ENCODE peak calls at places on chromosomes 6 and 20, in ten cellular contexts. One of them, this sample, is unnamed.

GRCh38 chr6:110944681-110945151 is 13.8 kb upstream of the GTF3C6 start:
- DNase-seq in SK-N-SH: no peak
- DNase-seq in AG04449: peak
- DNase-seq in hepatocyte: no peak
- DNase-seq in heart right ventricle: no peak
- DNase-seq in lower lobe of right lung: no peak
- DNase-seq in heart left ventricle: no peak
- DNase-seq in AG09309: peak
- DNase-seq in GM12865: peak
- DNase-seq in ascending aorta: no peak
- DNase-seq in this sample: peak

GRCh38 chr6:13302751-13303667 is 25.3 kb downstream of the TBC1D7 start:
- DNase-seq in heart right ventricle: peak
- DNase-seq in hepatocyte: peak
- DNase-seq in ascending aorta: peak
- DNase-seq in AG04449: peak
- DNase-seq in AG09309: peak
- DNase-seq in heart left ventricle: peak
- DNase-seq in lower lobe of right lung: peak
- DNase-seq in GM12865: peak
- DNase-seq in SK-N-SH: no peak
- DNase-seq in this sample: peak

GRCh38 chr6:11636121-11636520 is 98.6 kb downstream of the TMEM170B start:
- DNase-seq in SK-N-SH: no peak
- DNase-seq in lower lobe of right lung: no peak
- DNase-seq in AG09309: no peak
- DNase-seq in AG04449: no peak
- DNase-seq in ascending aorta: no peak
- DNase-seq in heart left ventricle: no peak
- DNase-seq in GM12865: no peak
- DNase-seq in hepatocyte: no peak
- DNase-seq in heart right ventricle: no peak
- DNase-seq in this sample: no peak

GRCh38 chr6:12761376-12762115 is 45.0 kb downstream of the PHACTR1 start:
- DNase-seq in SK-N-SH: no peak
- DNase-seq in heart left ventricle: no peak
- DNase-seq in lower lobe of right lung: no peak
- DNase-seq in GM12865: no peak
- DNase-seq in hepatocyte: no peak
- DNase-seq in ascending aorta: no peak
- DNase-seq in AG09309: peak
- DNase-seq in AG04449: peak
- DNase-seq in heart right ventricle: no peak
- DNase-seq in this sample: no peak

GRCh38 chr6:159691963-159692287 is 1.1 kb downstream of the SOD2 start:
- DNase-seq in lower lobe of right lung: no peak
- DNase-seq in hepatocyte: no peak
- DNase-seq in SK-N-SH: no peak
- DNase-seq in GM12865: peak
- DNase-seq in AG09309: no peak
- DNase-seq in ascending aorta: no peak
- DNase-seq in heart left ventricle: no peak
- DNase-seq in heart right ventricle: no peak
- DNase-seq in AG04449: no peak
- DNase-seq in this sample: no peak

GRCh38 chr20:43241057-43241702 is 51.5 kb upstream of the PTPRT start:
- DNase-seq in AG04449: no peak
- DNase-seq in heart right ventricle: no peak
- DNase-seq in GM12865: no peak
- DNase-seq in hepatocyte: no peak
- DNase-seq in lower lobe of right lung: no peak
- DNase-seq in heart left ventricle: no peak
- DNase-seq in ascending aorta: no peak
- DNase-seq in AG09309: no peak
- DNase-seq in SK-N-SH: no peak
- DNase-seq in this sample: no peak

GRCh38 chr6:45351076-45351475 is 22.9 kb downstream of the RUNX2 start:
- DNase-seq in AG04449: no peak
- DNase-seq in heart right ventricle: no peak
- DNase-seq in SK-N-SH: no peak
- DNase-seq in ascending aorta: no peak
- DNase-seq in lower lobe of right lung: no peak
- DNase-seq in AG09309: no peak
- DNase-seq in GM12865: no peak
- DNase-seq in hepatocyte: no peak
- DNase-seq in heart left ventricle: no peak
- DNase-seq in this sample: no peak

GRCh38 chr20:62766716-62767115 is 29.6 kb upstream of the MRGBP start:
- DNase-seq in ascending aorta: no peak
- DNase-seq in heart right ventricle: no peak
- DNase-seq in GM12865: no peak
- DNase-seq in AG04449: no peak
- DNase-seq in hepatocyte: no peak
- DNase-seq in SK-N-SH: no peak
- DNase-seq in AG09309: no peak
- DNase-seq in heart left ventricle: no peak
- DNase-seq in lower lobe of right lung: peak
- DNase-seq in this sample: no peak

GRCh38 chr20:37293301-37293943 is 4.0 kb downstream of the MANBAL start:
- DNase-seq in AG09309: no peak
- DNase-seq in GM12865: no peak
- DNase-seq in AG04449: no peak
- DNase-seq in heart left ventricle: no peak
- DNase-seq in hepatocyte: no peak
- DNase-seq in lower lobe of right lung: no peak
- DNase-seq in SK-N-SH: no peak
- DNase-seq in ascending aorta: no peak
- DNase-seq in heart right ventricle: no peak
- DNase-seq in this sample: no peak

GRCh38 chr20:37295595-37295994 is 6.1 kb downstream of the MANBAL start:
- DNase-seq in SK-N-SH: no peak
- DNase-seq in lower lobe of right lung: no peak
- DNase-seq in GM12865: no peak
- DNase-seq in heart right ventricle: no peak
- DNase-seq in heart left ventricle: no peak
- DNase-seq in AG04449: no peak
- DNase-seq in hepatocyte: no peak
- DNase-seq in ascending aorta: no peak
- DNase-seq in AG09309: no peak
- DNase-seq in this sample: no peak

GRCh38 chr20:37295001-37295400 is 5.5 kb downstream of the MANBAL start:
- DNase-seq in heart right ventricle: no peak
- DNase-seq in ascending aorta: no peak
- DNase-seq in AG04449: peak
- DNase-seq in SK-N-SH: no peak
- DNase-seq in lower lobe of right lung: no peak
- DNase-seq in hepatocyte: peak
- DNase-seq in heart left ventricle: no peak
- DNase-seq in AG09309: peak
- DNase-seq in GM12865: peak
- DNase-seq in this sample: peak

GRCh38 chr20:37296371-37296770 is 6.9 kb downstream of the MANBAL start:
- DNase-seq in heart left ventricle: no peak
- DNase-seq in GM12865: no peak
- DNase-seq in hepatocyte: no peak
- DNase-seq in lower lobe of right lung: no peak
- DNase-seq in AG09309: no peak
- DNase-seq in AG04449: no peak
- DNase-seq in ascending aorta: no peak
- DNase-seq in SK-N-SH: no peak
- DNase-seq in heart right ventricle: no peak
- DNase-seq in this sample: no peak

GRCh38 chr20:37294262-37294981 is 5.0 kb downstream of the MANBAL start:
- DNase-seq in AG09309: no peak
- DNase-seq in SK-N-SH: no peak
- DNase-seq in heart left ventricle: no peak
- DNase-seq in ascending aorta: no peak
- DNase-seq in GM12865: no peak
- DNase-seq in heart right ventricle: no peak
- DNase-seq in AG04449: no peak
- DNase-seq in hepatocyte: no peak
- DNase-seq in lower lobe of right lung: no peak
- DNase-seq in this sample: no peak
- TF ChIP-seq CTCF in AG09309: no peak
- TF ChIP-seq CTCF in SK-N-SH: no peak
- TF ChIP-seq CTCF in heart left ventricle: no peak
- TF ChIP-seq CTCF in ascending aorta: no peak
- TF ChIP-seq CTCF in GM12865: no peak
- TF ChIP-seq CTCF in heart right ventricle: no peak
- TF ChIP-seq CTCF in AG04449: no peak
- TF ChIP-seq CTCF in hepatocyte: no peak
- TF ChIP-seq CTCF in lower lobe of right lung: no peak
- TF ChIP-seq CTCF in this sample: no peak

DNA sequence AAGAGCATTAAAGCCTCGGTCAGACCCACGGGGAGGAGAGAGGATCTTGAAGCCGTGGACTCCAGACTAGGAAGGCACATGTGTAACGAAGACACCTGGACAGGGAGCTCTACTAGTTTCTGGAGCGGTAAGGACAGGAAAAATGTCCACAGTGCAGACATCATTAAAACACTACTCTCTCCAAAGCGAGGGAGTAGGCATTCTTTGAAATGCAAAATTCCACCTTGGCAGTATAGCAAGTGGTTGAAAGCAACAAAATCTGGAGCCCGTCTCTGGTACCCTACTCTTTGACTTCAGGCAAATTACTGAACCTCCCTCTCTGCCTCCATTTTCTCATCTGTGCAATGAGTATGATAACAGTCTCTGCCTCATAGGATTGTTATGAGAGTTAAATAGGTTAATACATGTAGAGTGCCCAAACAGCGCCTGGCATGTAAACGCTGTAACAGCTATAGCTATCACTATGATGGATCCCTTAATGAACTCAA is 408 bp upstream of the CRIP3 start:
- DNase-seq in lower lobe of right lung: no peak
- DNase-seq in heart left ventricle: no peak
- DNase-seq in AG04449: no peak
- DNase-seq in GM12865: no peak
- DNase-seq in AG09309: no peak
- DNase-seq in heart right ventricle: no peak
- DNase-seq in SK-N-SH: no peak
- DNase-seq in hepatocyte: no peak
- DNase-seq in ascending aorta: no peak
- DNase-seq in this sample: no peak
- H3K4me3 ChIP-seq in lower lobe of right lung: peak
- H3K4me3 ChIP-seq in heart left ventricle: peak
- H3K4me3 ChIP-seq in AG04449: peak
- H3K4me3 ChIP-seq in GM12865: peak
- H3K4me3 ChIP-seq in AG09309: no peak
- H3K4me3 ChIP-seq in heart right ventricle: peak
- H3K4me3 ChIP-seq in SK-N-SH: no peak
- H3K4me3 ChIP-seq in hepatocyte: peak
- H3K4me3 ChIP-seq in ascending aorta: peak
- H3K4me3 ChIP-seq in this sample: no peak

GRCh38 chr6:32883789-32884188 is 29.8 kb downstream of the PSMB9 start:
- DNase-seq in hepatocyte: peak
- DNase-seq in SK-N-SH: no peak
- DNase-seq in lower lobe of right lung: peak
- DNase-seq in ascending aorta: peak
- DNase-seq in heart left ventricle: peak
- DNase-seq in AG04449: no peak
- DNase-seq in AG09309: peak
- DNase-seq in heart right ventricle: peak
- DNase-seq in GM12865: no peak
- DNase-seq in this sample: no peak

GRCh38 chr6:32882879-32883250 is 28.9 kb downstream of the PSMB9 start:
- DNase-seq in AG09309: no peak
- DNase-seq in heart right ventricle: no peak
- DNase-seq in ascending aorta: no peak
- DNase-seq in SK-N-SH: no peak
- DNase-seq in hepatocyte: no peak
- DNase-seq in AG04449: no peak
- DNase-seq in lower lobe of right lung: no peak
- DNase-seq in GM12865: no peak
- DNase-seq in heart left ventricle: no peak
- DNase-seq in this sample: peak

GRCh38 chr6:32888576-32888975 is 34.6 kb downstream of the PSMB9 start:
- DNase-seq in heart right ventricle: no peak
- DNase-seq in ascending aorta: no peak
- DNase-seq in heart left ventricle: no peak
- DNase-seq in AG04449: no peak
- DNase-seq in SK-N-SH: no peak
- DNase-seq in lower lobe of right lung: no peak
- DNase-seq in hepatocyte: no peak
- DNase-seq in AG09309: no peak
- DNase-seq in GM12865: no peak
- DNase-seq in this sample: no peak

GRCh38 chr6:32886674-32887383 is 32.8 kb downstream of the PSMB9 start:
- DNase-seq in AG04449: peak
- DNase-seq in hepatocyte: no peak
- DNase-seq in heart right ventricle: peak
- DNase-seq in SK-N-SH: no peak
- DNase-seq in ascending aorta: no peak
- DNase-seq in GM12865: no peak
- DNase-seq in heart left ventricle: no peak
- DNase-seq in AG09309: peak
- DNase-seq in lower lobe of right lung: no peak
- DNase-seq in this sample: peak

DNA sequence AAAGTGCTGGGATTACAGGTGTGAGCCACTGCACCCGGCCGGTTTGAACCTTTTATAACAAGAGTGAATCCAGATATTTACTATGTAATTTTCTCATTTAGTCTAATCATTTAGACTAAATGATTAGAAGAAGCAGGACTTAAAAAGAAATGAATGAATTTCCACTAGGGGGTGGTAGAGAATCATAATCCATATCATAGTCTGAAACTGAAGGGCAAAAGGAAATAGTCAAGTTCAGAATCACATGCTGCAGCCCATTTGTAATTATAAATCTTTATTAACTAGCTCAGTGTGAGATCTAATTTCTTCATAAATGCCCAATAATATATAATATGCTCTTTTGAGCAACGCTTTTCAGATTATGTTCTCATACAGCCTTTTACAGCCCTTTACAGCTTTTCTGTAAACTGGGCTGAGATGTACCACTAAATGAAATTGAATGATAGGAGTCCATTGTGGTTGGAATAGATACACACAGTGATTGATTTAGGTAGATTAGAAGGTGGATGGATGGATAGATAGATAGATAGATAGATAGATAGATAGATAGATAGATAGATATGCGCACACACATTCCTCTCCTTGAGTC is 31.8 kb downstream of the PSMB9 start:
- DNase-seq in heart left ventricle: no peak
- DNase-seq in AG04449: no peak
- DNase-seq in heart right ventricle: no peak
- DNase-seq in ascending aorta: no peak
- DNase-seq in SK-N-SH: peak
- DNase-seq in GM12865: peak
- DNase-seq in hepatocyte: peak
- DNase-seq in lower lobe of right lung: no peak
- DNase-seq in AG09309: no peak
- DNase-seq in this sample: peak
- TF ChIP-seq CTCF in heart left ventricle: peak
- TF ChIP-seq CTCF in AG04449: peak
- TF ChIP-seq CTCF in heart right ventricle: peak
- TF ChIP-seq CTCF in ascending aorta: peak
- TF ChIP-seq CTCF in SK-N-SH: peak
- TF ChIP-seq CTCF in GM12865: peak
- TF ChIP-seq CTCF in hepatocyte: peak
- TF ChIP-seq CTCF in lower lobe of right lung: peak
- TF ChIP-seq CTCF in AG09309: peak
- TF ChIP-seq CTCF in this sample: peak

GRCh38 chr20:45489083-45489531 is 19.6 kb downstream of the WFDC2 start:
- DNase-seq in AG09309: no peak
- DNase-seq in heart right ventricle: no peak
- DNase-seq in hepatocyte: no peak
- DNase-seq in lower lobe of right lung: no peak
- DNase-seq in ascending aorta: no peak
- DNase-seq in SK-N-SH: no peak
- DNase-seq in heart left ventricle: no peak
- DNase-seq in AG04449: no peak
- DNase-seq in GM12865: no peak
- DNase-seq in this sample: peak

GRCh38 chr20:45485388-45485787 is 15.8 kb downstream of the WFDC2 start:
- DNase-seq in heart right ventricle: no peak
- DNase-seq in GM12865: no peak
- DNase-seq in ascending aorta: no peak
- DNase-seq in hepatocyte: no peak
- DNase-seq in lower lobe of right lung: no peak
- DNase-seq in AG09309: no peak
- DNase-seq in AG04449: no peak
- DNase-seq in SK-N-SH: no peak
- DNase-seq in heart left ventricle: no peak
- DNase-seq in this sample: no peak

GRCh38 chr20:45484676-45485075 is 15.1 kb downstream of the WFDC2 start:
- DNase-seq in GM12865: no peak
- DNase-seq in hepatocyte: no peak
- DNase-seq in AG09309: no peak
- DNase-seq in SK-N-SH: no peak
- DNase-seq in lower lobe of right lung: no peak
- DNase-seq in heart left ventricle: no peak
- DNase-seq in ascending aorta: no peak
- DNase-seq in heart right ventricle: no peak
- DNase-seq in AG04449: no peak
- DNase-seq in this sample: no peak

DNA sequence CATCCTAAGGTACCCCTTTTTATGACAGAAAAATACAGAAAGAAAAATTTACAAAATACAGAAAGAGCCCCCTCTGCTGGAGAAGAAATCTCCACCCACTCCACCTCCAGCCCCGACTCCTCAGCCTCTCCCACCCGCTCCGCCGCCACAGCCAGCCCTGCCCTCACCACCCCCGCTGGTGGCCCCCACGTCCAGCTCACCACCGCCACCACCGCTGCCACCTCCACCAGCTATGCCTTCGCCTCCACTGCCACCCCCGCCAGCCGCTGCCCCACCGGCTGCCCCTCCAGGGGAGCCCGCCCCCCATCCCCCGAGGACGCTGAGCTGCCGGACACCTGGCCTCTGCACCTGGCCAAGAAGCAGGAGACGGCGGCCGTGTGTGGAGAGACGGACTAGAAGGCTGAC is 17.7 kb downstream of the WFDC2 start:
- DNase-seq in heart right ventricle: no peak
- DNase-seq in hepatocyte: no peak
- DNase-seq in GM12865: no peak
- DNase-seq in lower lobe of right lung: no peak
- DNase-seq in AG09309: no peak
- DNase-seq in ascending aorta: no peak
- DNase-seq in heart left ventricle: no peak
- DNase-seq in AG04449: no peak
- DNase-seq in SK-N-SH: peak
- DNase-seq in this sample: no peak
- H3K4me3 ChIP-seq in heart right ventricle: no peak
- H3K4me3 ChIP-seq in hepatocyte: no peak
- H3K4me3 ChIP-seq in GM12865: no peak
- H3K4me3 ChIP-seq in lower lobe of right lung: no peak
- H3K4me3 ChIP-seq in AG09309: no peak
- H3K4me3 ChIP-seq in ascending aorta: no peak
- H3K4me3 ChIP-seq in heart left ventricle: no peak
- H3K4me3 ChIP-seq in AG04449: no peak
- H3K4me3 ChIP-seq in SK-N-SH: no peak
- H3K4me3 ChIP-seq in this sample: no peak

This sample was measured in kidney epithelial cell.